ENCODE peak calls at places on chromosomes 12 and 14, in four cellular contexts. H, A, I and O are unnamed samples.

GRCh38 chr12:61781021-61781581 is 479.1 kb upstream of the USP15 start:
- DNase-seq in H (no peak), A (no peak), I (no peak), O (no peak)

GRCh38 chr12:26286186-26286585 is 90.8 kb downstream of the SSPN start:
- DNase-seq in H (no peak), A (no peak), I (no peak), O (peak)

GRCh38 chr12:72612171-72612570 is 340.0 kb downstream of the TRHDE start:
- DNase-seq in H (no peak), A (no peak), I (no peak), O (no peak)

GRCh38 chr14:41505491-41505890 is 101.2 kb upstream of the LRFN5 start:
- DNase-seq in H (no peak), A (no peak), I (no peak), O (no peak)

GRCh38 chr12:92030618-92031017 is 115.0 kb downstream of the BTG1 start:
- DNase-seq in H (peak), A (peak), I (no peak), O (no peak)

GRCh38 chr14:64450255-64450654 is 15.0 kb upstream of the AKAP5 start:
- DNase-seq in H (no peak), A (no peak), I (no peak), O (no peak)

GRCh38 chr12:3119745-3120660 is 42.8 kb downstream of the TSPAN9 start:
- DNase-seq in H (peak), A (peak), I (no peak), O (no peak)

GRCh38 chr12:47753021-47754001 is 5.4 kb downstream of the RAPGEF3 start:
- DNase-seq in H (peak), A (peak), I (peak), O (peak)

GRCh38 chr14:77607741-77608302 is 8.6 kb downstream of the SPTLC2 start:
- DNase-seq in H (no peak), A (no peak), I (no peak), O (no peak)

GRCh38 chr12:69519871-69520270 is 49.7 kb downstream of the FRS2 start:
- DNase-seq in H (no peak), A (peak), I (no peak), O (peak)

GRCh38 chr12:122909442-122910288 is 13.7 kb upstream of the VPS37B start:
- DNase-seq in H (peak), A (no peak), I (peak), O (no peak)

GRCh38 chr14:79971330-79971729 is 240.0 kb downstream of the DIO2 start:
- DNase-seq in H (no peak), A (no peak), I (no peak), O (peak)

GRCh38 chr12:65624554-65625086 is 199.7 kb upstream of the HMGA2 start:
- DNase-seq in H (no peak), A (no peak), I (no peak), O (no peak)

GRCh38 chr14:71169028-71169427 is 261.8 kb downstream of the PCNX1 start:
- DNase-seq in H (no peak), A (no peak), I (no peak), O (no peak)

GRCh38 chr14:68927956-68928675 is 51.0 kb downstream of the ACTN1 start:
- DNase-seq in H (no peak), A (no peak), I (no peak), O (no peak)

GRCh38 chr12:131466306-131466705 is 244.6 kb upstream of the SFSWAP start:
- DNase-seq in H (no peak), A (no peak), I (no peak), O (no peak)

GRCh38 chr12:6827437-6827894 is 741 bp upstream of the P3H3 start:
- DNase-seq in H (peak), A (peak), I (peak), O (peak)